ENCODE peak calls at places on chromosome 9, in four cellular contexts. G, I, M and E are unnamed samples.

GRCh38 chr9:6686396-6686795 is 40.9 kb upstream of the GLDC start:
- DNase-seq in G (peak; percentile 53), I (no peak), M (no peak), E (no peak)

GRCh38 chr9:113988951-113989780 is 88.9 kb downstream of the AMBP start:
- DNase-seq in G (no peak), I (no peak), M (no peak), E (peak; percentile 62)

GRCh38 chr9:96612105-96612965 is 7.3 kb downstream of the CDC14B start:
- DNase-seq in G (peak; percentile 79), I (peak; percentile 52), M (no peak), E (peak; percentile 58)

GRCh38 chr9:6034954-6035353 is 19.5 kb upstream of the RANBP6 start:
- DNase-seq in G (peak; percentile 14), I (no peak), M (no peak), E (no peak)

GRCh38 chr9:87206064-87206661 is 258.9 kb upstream of the GAS1 start:
- DNase-seq in G (no peak), I (no peak), M (no peak), E (no peak)

GRCh38 chr9:21265421-21266189 is 25.8 kb upstream of the IFNA14 start:
- DNase-seq in G (no peak), I (no peak), M (no peak), E (no peak)

GRCh38 chr9:89604463-89605180 is at the start of gene GADD45G:
- DNase-seq in G (peak; percentile 56), I (peak; percentile 90), M (no peak), E (peak; percentile 97)

GRCh38 chr9:22044583-22044982 is 35.5 kb upstream of the CDKN2B start:
- DNase-seq in G (no peak), I (no peak), M (no peak), E (no peak)

GRCh38 chr9:76912631-76913275 is 6.8 kb upstream of the PRUNE2 start:
- DNase-seq in G (no peak), I (no peak), M (no peak), E (no peak)

GRCh38 chr9:33914887-33915286 is 97.9 kb downstream of the UBE2R2 start:
- DNase-seq in G (no peak), I (no peak), M (no peak), E (no peak)

DNA sequence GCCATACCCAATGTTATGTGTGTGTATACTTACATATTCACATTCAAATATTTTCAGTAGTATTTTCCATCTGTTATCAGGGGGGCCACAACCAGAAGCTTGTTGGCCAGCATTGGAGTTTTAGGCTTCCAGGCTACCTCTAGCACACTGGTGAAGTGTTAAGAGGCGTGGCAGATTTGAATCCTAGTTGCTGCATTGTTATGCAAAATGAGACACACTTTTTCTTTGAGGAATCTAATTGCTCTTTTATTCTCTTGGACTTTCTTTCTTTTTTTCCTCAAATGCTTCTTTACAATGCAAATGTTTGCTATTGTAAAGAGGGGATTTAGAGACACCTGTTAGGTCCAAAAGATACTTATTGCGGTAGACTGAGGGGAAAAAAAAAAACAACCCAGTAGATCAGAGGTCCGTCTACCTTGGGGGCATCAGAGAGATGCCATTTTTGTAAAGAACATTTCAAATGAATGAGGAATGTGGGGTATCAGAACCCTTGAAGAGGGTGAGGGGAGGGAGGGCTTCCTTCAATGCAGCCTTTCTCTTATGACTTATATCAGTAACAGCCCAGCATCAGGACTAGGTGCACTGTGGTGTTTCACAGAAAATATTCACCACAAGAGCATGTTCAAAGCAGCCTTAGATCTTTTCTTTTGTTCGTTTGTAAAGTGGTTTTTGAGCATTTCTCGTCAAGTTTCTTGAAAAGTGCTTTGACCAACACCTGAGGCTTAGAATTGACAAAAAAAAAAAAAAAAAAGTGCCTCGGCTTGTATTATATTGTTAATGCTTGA is 3.8 kb downstream of the SMARCA2 start:
- DNase-seq in G (no peak), I (peak; percentile 14), M (no peak), E (peak; percentile 31)
- H3K4me3 ChIP-seq in G (peak overlapping the region; percentile 92), I (no peak overlapping the region), M (no peak overlapping the region), E (peak overlapping the region; percentile 93)

GRCh38 chr9:3088166-3088702 is 244.3 kb upstream of the PUM3 start:
- DNase-seq in G (no peak), I (no peak), M (no peak), E (peak; percentile 23)

GRCh38 chr9:3087697-3088096 is 243.8 kb upstream of the PUM3 start:
- DNase-seq in G (no peak), I (no peak), M (no peak), E (no peak)
- H3K9me3 ChIP-seq in G (no peaks in the 10 kb centered on the region), I (no peaks in the 10 kb centered on the region), M (no peaks in the 10 kb centered on the region), E (no peaks in the 10 kb centered on the region)

DNA sequence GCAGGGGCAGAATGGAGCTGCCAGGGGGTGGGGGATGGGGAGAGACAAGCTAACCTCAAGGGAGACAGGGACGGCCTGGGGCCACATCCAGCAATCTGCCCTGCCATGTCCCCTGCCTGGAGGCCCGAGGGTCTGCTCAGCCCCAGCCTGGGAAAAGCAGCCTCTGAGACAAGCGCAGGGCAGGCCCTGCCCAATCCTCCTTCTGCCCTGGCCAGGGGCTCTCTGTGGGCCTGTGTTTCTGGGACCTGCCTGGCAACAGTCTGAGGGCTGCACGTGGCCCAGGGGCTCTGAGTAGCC is 13.9 kb upstream of the QSOX2 start:
- DNase-seq in G (no peak), I (no peak), M (no peak), E (no peak)
- H3K4me3 ChIP-seq in G (no peak overlapping the region), I (no peak overlapping the region), M (no peak overlapping the region), E (no peak overlapping the region)

GRCh38 chr9:134993996-134994720 is 76.4 kb upstream of the FCN1 start:
- DNase-seq in G (no peak), I (no peak), M (no peak), E (no peak)

GRCh38 chr9:134994926-134995791 is 77.4 kb upstream of the FCN1 start:
- DNase-seq in G (no peak), I (no peak), M (no peak), E (no peak)

GRCh38 chr9:134993416-134993815 is 75.7 kb upstream of the FCN1 start:
- DNase-seq in G (no peak), I (no peak), M (no peak), E (no peak)

GRCh38 chr9:134995792-134996120 is 78.0 kb upstream of the FCN1 start:
- DNase-seq in G (no peak), I (no peak), M (no peak), E (no peak)

DNA sequence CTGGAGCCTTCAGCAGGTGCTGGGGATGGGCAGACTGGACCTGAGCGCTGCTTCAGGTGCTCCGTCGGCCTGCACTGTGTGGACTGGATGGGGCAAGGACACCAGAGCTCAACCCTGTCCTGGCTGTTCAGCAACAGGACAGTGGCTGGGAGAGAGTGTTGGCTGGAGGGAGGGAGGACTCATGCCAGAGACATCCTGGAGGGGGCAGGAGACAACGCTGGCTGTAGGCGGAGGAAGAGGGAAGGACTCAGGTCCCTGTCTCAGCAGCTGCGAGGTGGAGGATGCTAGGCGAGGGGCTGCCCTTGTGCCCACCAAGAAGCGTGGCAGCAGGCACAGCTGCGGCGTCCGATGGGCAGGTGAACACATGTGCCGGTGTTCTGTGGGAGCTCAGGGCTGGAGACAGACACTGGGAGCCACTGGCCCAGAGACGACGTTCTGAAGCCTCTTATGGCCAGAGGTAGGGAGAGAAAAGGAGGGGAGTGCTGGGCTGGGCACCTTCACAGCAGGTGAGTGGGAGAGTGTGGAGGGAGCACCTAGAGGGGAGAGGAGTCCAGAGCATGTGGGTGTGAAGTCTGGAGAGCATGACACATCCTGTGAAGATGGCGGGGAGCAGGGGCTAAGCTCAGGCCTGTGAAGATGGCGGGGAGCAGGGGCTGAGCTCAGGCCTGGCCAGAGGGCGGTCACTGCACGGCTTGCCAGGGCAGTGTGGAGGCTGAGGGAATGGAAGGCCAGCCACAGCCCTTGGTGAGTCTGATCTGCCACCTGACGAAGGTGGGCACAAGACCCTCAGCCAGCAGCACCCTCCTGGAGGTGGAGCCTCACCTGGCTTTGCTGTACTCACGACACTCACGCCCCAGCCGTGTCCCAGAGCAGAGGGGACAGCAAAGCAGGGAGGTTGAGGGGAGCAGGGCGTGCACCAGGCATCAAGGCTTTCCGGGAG is 79.1 kb upstream of the FCN1 start:
- DNase-seq in G (no peak), I (no peak), M (no peak), E (no peak)
- H3K9me3 ChIP-seq in G (peaks cover 44% of the 10 kb centered on the region), I (peaks cover 22% of the 10 kb centered on the region), M (peaks cover 4% of the 10 kb centered on the region), E (no peaks in the 10 kb centered on the region)

GRCh38 chr9:137294684-137295312 is 7.3 kb downstream of the NRARP start:
- DNase-seq in G (no peak), I (no peak), M (no peak), E (no peak)
- H3K4me3 ChIP-seq in G (peak overlapping the region; percentile 88), I (no peak overlapping the region), M (no peak overlapping the region), E (peak overlapping the region; percentile 37)

GRCh38 chr9:111548623-111549022 is 23.6 kb downstream of the ZNF483 start:
- DNase-seq in G (no peak), I (no peak), M (no peak), E (no peak)
- H3K9me3 ChIP-seq in G (peaks cover 92% of the 10 kb centered on the region), I (peaks cover 24% of the 10 kb centered on the region), M (peaks cover 66% of the 10 kb centered on the region), E (no peaks in the 10 kb centered on the region)